ENCODE peak calls at places on chromosomes 5 and 9, in seven cellular contexts. S is stimulated activated CD8-positive, alpha-beta memory T cell treated with anti-CD3 and anti-CD28 coated beads, Interleukin-7, amount 100 ng/mL, for 4 hours; A is dermis blood vessel endothelial cell; D is neuronal stem cell; W is Calu3; X is cardiac fibroblast; H is ovary. N is an unnamed sample.
A peak's percentile ranks its signal among the peaks of the same experiment; 100 is the strongest.

GRCh38 chr5:34652916-34653315 is 3.2 kb upstream of the RAI14 start:
- DNase-seq in D (no peak), A (peak; percentile 62), S (no peak), W (no peak), X (peak; percentile 65), H (no peak), N (no peak)

GRCh38 chr9:88233091-88233490 is 94.8 kb upstream of the SPATA31C2 start:
- DNase-seq in D (no peak), H (no peak), S (no peak), W (no peak), A (no peak), X (no peak), N (no peak)

GRCh38 chr9:88791105-88791805 is 200.0 kb upstream of the S1PR3 start:
- DNase-seq in D (no peak), X (peak; percentile 92), S (no peak), W (no peak), A (peak; percentile 27), H (no peak), N (no peak)

GRCh38 chr9:122446819-122447484 is 30.8 kb downstream of the OR1J1 start:
- DNase-seq in A (peak; percentile 10), H (no peak), X (peak; percentile 39), W (no peak), S (no peak), D (no peak), N (no peak)

GRCh38 chr9:34590376-34591090 is 1.0 kb upstream of the CNTFR start:
- DNase-seq in A (no peak), D (no peak), S (no peak), X (peak; percentile 34), W (peak; percentile 9), H (no peak), N (no peak)

GRCh38 chr9:81902601-81903000 is 25.6 kb upstream of the SPATA31D4 start:
- DNase-seq in S (no peak), W (no peak), D (no peak), X (peak; percentile 56), A (no peak), H (no peak), N (no peak)

GRCh38 chr9:69149321-69149807 is 24.7 kb upstream of the TJP2 start:
- DNase-seq in W (no peak), X (peak; percentile 67), H (no peak), S (no peak), D (no peak), A (peak; percentile 84), N (no peak)

GRCh38 chr9:106312913-106313312 is 550.1 kb upstream of the ZNF462 start:
- DNase-seq in W (no peak), A (no peak), S (no peak), D (no peak), H (no peak), X (no peak), N (no peak)

GRCh38 chr5:150007050-150007449 is 6.5 kb downstream of the HMGXB3 start:
- DNase-seq in H (no peak), A (no peak), W (no peak), S (no peak), X (no peak), D (no peak), N (no peak)

GRCh38 chr9:137006116-137007003 is 10.0 kb upstream of the CLIC3 start:
- DNase-seq in S (no peak), H (peak; percentile 86), D (no peak), X (no peak), A (no peak), W (no peak), N (no peak)

GRCh38 chr5:142422426-142422825 is 97.6 kb upstream of the SPRY4 start:
- DNase-seq in H (no peak), D (no peak), A (no peak), S (no peak), X (peak; percentile 73), W (no peak), N (no peak)

GRCh38 chr5:133450311-133450710 is 162.0 kb downstream of the FSTL4 start:
- DNase-seq in A (no peak), X (no peak), D (no peak), H (no peak), S (no peak), W (no peak), N (no peak)

GRCh38 chr5:131747180-131748105 is 49.4 kb downstream of the FNIP1 start:
- DNase-seq in A (no peak), H (no peak), X (peak; percentile 39), D (no peak), S (no peak), W (no peak), N (no peak)

GRCh38 chr5:112419596-112420110 is 576 bp upstream of the EPB41L4A start:
- DNase-seq in A (peak; percentile 75), X (peak; percentile 27), D (peak; percentile 56), S (no peak), W (peak; percentile 79), H (peak; percentile 66), N (no peak)

GRCh38 chr5:66742083-66742895 is 146.1 kb downstream of the MAST4 start:
- DNase-seq in W (peak; percentile 42), X (peak; percentile 38), A (peak; percentile 13), S (no peak), D (no peak), H (peak; percentile 61), N (no peak)

GRCh38 chr9:137408651-137409405 is 14.1 kb downstream of the EXD3 start:
- DNase-seq in A (no peak), D (no peak), S (no peak), W (no peak), H (no peak), X (no peak), N (no peak)

GRCh38 chr5:14557203-14557725 is 24.3 kb upstream of the OTULINL start:
- DNase-seq in X (no peak), A (no peak), S (no peak), H (no peak), W (peak; percentile 4), D (no peak), N (no peak)

GRCh38 chr9:114164191-114164794 is 9.0 kb downstream of the COL27A1 start:
- DNase-seq in W (no peak), S (no peak), H (no peak), A (no peak), D (no peak), X (no peak), N (no peak)

GRCh38 chr5:134247411-134247810 is 21.5 kb upstream of the PPP2CA start:
- DNase-seq in A (peak; percentile 76), X (peak; percentile 95), H (no peak), S (no peak), W (no peak), D (no peak), N (no peak)

GRCh38 chr5:58871648-58872242 is 288.9 kb downstream of the RAB3C start:
- DNase-seq in H (no peak), W (peak; percentile 51), A (peak; percentile 68), S (no peak), X (peak; percentile 62), D (peak; percentile 24), N (no peak)

GRCh38 chr5:167820266-167820988 is 471.0 kb upstream of the WWC1 start:
- DNase-seq in S (no peak), W (no peak), X (no peak), D (no peak), H (no peak), A (no peak), N (no peak)

GRCh38 chr9:36793277-36793676 is 220.6 kb downstream of the MELK start:
- DNase-seq in W (no peak), S (no peak), H (no peak), D (no peak), A (no peak), X (no peak), N (no peak)

GRCh38 chr9:91207481-91207888 is 154.2 kb downstream of the AUH start:
- DNase-seq in H (no peak), D (no peak), W (no peak), X (peak; percentile 51), S (no peak), A (no peak), N (no peak)

GRCh38 chr9:129866373-129867137 is 31.3 kb downstream of the USP20 start:
- DNase-seq in A (no peak), W (no peak), X (no peak), S (no peak), H (no peak), D (no peak), N (no peak)

GRCh38 chr9:99052849-99053715 is 51.8 kb upstream of the TGFBR1 start:
- DNase-seq in D (no peak), W (no peak), A (no peak), H (no peak), S (no peak), X (no peak), N (no peak)

GRCh38 chr5:139664727-139665351 is 16.7 kb downstream of the CXXC5 start:
- DNase-seq in A (no peak), H (no peak), X (no peak), S (no peak), W (no peak), D (no peak), N (no peak)

GRCh38 chr9:81182421-81182820 is 506.9 kb downstream of the TLE1 start:
- DNase-seq in A (no peak), S (no peak), H (no peak), W (no peak), D (no peak), X (peak; percentile 88), N (no peak)

GRCh38 chr9:19701991-19702390 is 86.8 kb downstream of the SLC24A2 start:
- DNase-seq in W (no peak), A (no peak), D (no peak), S (no peak), X (no peak), H (no peak), N (no peak)

GRCh38 chr9:123710299-123710698 is 219.6 kb downstream of the DENND1A start:
- DNase-seq in W (no peak), H (no peak), A (peak; percentile 28), S (no peak), D (no peak), X (peak; percentile 93), N (no peak)

GRCh38 chr9:136741885-136742568 is 713 bp downstream of the LCN10 start:
- DNase-seq in W (no peak), X (no peak), H (no peak), D (no peak), A (no peak), S (no peak), N (peak; percentile 40)

GRCh38 chr5:59666709-59667108 is 226.8 kb downstream of the PDE4D start:
- DNase-seq in A (no peak), X (no peak), S (no peak), H (no peak), W (no peak), D (no peak), N (no peak)

GRCh38 chr5:126015244-126016054 is 407.8 kb upstream of the GRAMD2B start:
- DNase-seq in H (no peak), A (no peak), D (no peak), W (no peak), S (no peak), X (peak; percentile 67), N (no peak)